ENCODE peak calls at places on chromosomes 16 and 17, in nine cellular contexts. R is IMR-90; M is GM10248; T is dorsolateral prefrontal cortex; C is osteocyte; L is right atrium auricular region; E is fibroblast of lung; Q is GM20000; I is CD8-positive, alpha-beta T cell. J is an unnamed sample.

GRCh38 chr16:59993101-59993500 is 1259.0 kb upstream of the GOT2 start:
- DNase-seq in Q (no peak), E (no peak), L (no peak), I (no peak), T (no peak), C (peak), R (no peak), M (no peak), J (no peak)

GRCh38 chr17:1490643-1491405 is 1.7 kb downstream of the MYO1C start:
- DNase-seq in Q (peak), T (peak), I (peak), R (no peak), C (no peak), L (peak), M (peak), E (peak), J (peak)

GRCh38 chr16:77805403-77805802 is 17.0 kb downstream of the VAT1L start:
- DNase-seq in C (no peak), M (no peak), T (no peak), R (no peak), E (no peak), I (no peak), L (no peak), Q (no peak), J (no peak)

GRCh38 chr17:64223931-64224657 is 39.0 kb downstream of the TEX2 start:
- DNase-seq in L (no peak), E (no peak), C (peak), I (no peak), M (no peak), R (no peak), Q (no peak), T (no peak), J (no peak)

GRCh38 chr16:50067290-50067853 is 1.6 kb downstream of the HEATR3 start:
- DNase-seq in M (peak), I (no peak), C (no peak), T (no peak), R (peak), Q (peak), E (peak), L (no peak), J (no peak)

GRCh38 chr16:56370836-56371235 is 54.5 kb downstream of the AMFR start:
- DNase-seq in I (no peak), M (no peak), R (peak), Q (no peak), E (peak), C (no peak), L (no peak), T (no peak), J (no peak)

GRCh38 chr17:27496005-27496404 is 39.8 kb downstream of the KSR1 start:
- DNase-seq in C (no peak), M (peak), R (no peak), Q (peak), E (no peak), I (no peak), L (no peak), T (no peak), J (no peak)

GRCh38 chr16:50326835-50327465 is 41.8 kb downstream of the BRD7 start:
- DNase-seq in E (peak), R (peak), C (no peak), I (peak), L (no peak), Q (peak), T (no peak), M (peak), J (no peak)

GRCh38 chr17:1511756-1512321 is 4.6 kb downstream of the INPP5K start:
- DNase-seq in E (peak), M (no peak), T (no peak), L (no peak), R (no peak), I (no peak), Q (no peak), C (no peak), J (no peak)

GRCh38 chr17:11318207-11318606 is 77.2 kb downstream of the SHISA6 start:
- DNase-seq in Q (no peak), T (no peak), C (peak), I (no peak), R (no peak), L (no peak), E (no peak), M (no peak), J (no peak)

GRCh38 chr17:66483946-66484345 is 181.5 kb downstream of the PRKCA start:
- DNase-seq in I (no peak), M (no peak), C (no peak), R (no peak), Q (no peak), T (no peak), E (no peak), L (no peak), J (no peak)

GRCh38 chr17:48095611-48096010 is 5.7 kb downstream of the CBX1 start:
- DNase-seq in C (no peak), T (no peak), Q (no peak), I (no peak), L (no peak), E (no peak), R (no peak), M (no peak), J (no peak)

GRCh38 chr17:2397247-2398171 is 3.4 kb downstream of the MNT start:
- DNase-seq in E (no peak), Q (no peak), R (no peak), T (no peak), L (no peak), C (no peak), I (no peak), M (no peak), J (no peak)

GRCh38 chr16:82368041-82368440 is 198.0 kb upstream of the MPHOSPH6 start:
- DNase-seq in Q (no peak), E (peak), I (no peak), T (peak), R (peak), C (no peak), M (no peak), L (no peak), J (no peak)

GRCh38 chr17:59506907-59507726 is 58.3 kb upstream of the DHX40 start:
- DNase-seq in L (peak), M (no peak), Q (no peak), I (no peak), C (no peak), T (no peak), E (peak), R (peak), J (no peak)

GRCh38 chr17:55625516-55625915 is 97.1 kb downstream of the TMEM100 start:
- DNase-seq in I (no peak), C (no peak), M (peak), T (no peak), R (no peak), E (no peak), Q (peak), L (no peak), J (no peak)

GRCh38 chr16:6428861-6429260 is 903.8 kb upstream of the RBFOX1 start:
- DNase-seq in M (no peak), I (no peak), L (no peak), T (no peak), C (no peak), E (no peak), R (no peak), Q (no peak), J (no peak)

GRCh38 chr17:74339537-74340195 is 13.6 kb downstream of the KIF19 start:
- DNase-seq in M (no peak), C (no peak), E (no peak), Q (no peak), I (no peak), T (no peak), R (no peak), L (no peak), J (no peak)

GRCh38 chr17:74267579-74267978 is 6.5 kb upstream of the DNAI2 start:
- DNase-seq in T (no peak), L (no peak), Q (no peak), C (no peak), M (no peak), I (no peak), R (no peak), E (no peak), J (no peak)

GRCh38 chr17:35842239-35842638 is 26.5 kb downstream of the HEATR9 start:
- DNase-seq in L (no peak), E (no peak), I (no peak), M (no peak), T (no peak), Q (no peak), R (no peak), C (no peak), J (no peak)

GRCh38 chr17:72294487-72294893 is 173.7 kb downstream of the SOX9 start:
- DNase-seq in M (no peak), E (no peak), Q (no peak), L (no peak), R (no peak), C (no peak), I (no peak), T (no peak), J (no peak)

GRCh38 chr17:79204261-79204660 is 129.6 kb downstream of the ENGASE start:
- DNase-seq in C (no peak), E (no peak), T (no peak), R (no peak), Q (no peak), I (no peak), M (no peak), L (no peak), J (no peak)

GRCh38 chr17:79202476-79202875 is 127.9 kb downstream of the ENGASE start:
- DNase-seq in T (no peak), L (no peak), M (no peak), C (no peak), Q (no peak), E (no peak), R (no peak), I (no peak), J (no peak)

GRCh38 chr17:79203657-79204056 is 129.0 kb downstream of the ENGASE start:
- DNase-seq in T (no peak), C (no peak), L (no peak), R (no peak), E (no peak), M (no peak), Q (no peak), I (no peak), J (no peak)

GRCh38 chr17:79201536-79202227 is 127.1 kb downstream of the ENGASE start:
- DNase-seq in I (no peak), T (no peak), M (no peak), C (no peak), E (no peak), Q (no peak), L (no peak), R (no peak), J (no peak)

DNA sequence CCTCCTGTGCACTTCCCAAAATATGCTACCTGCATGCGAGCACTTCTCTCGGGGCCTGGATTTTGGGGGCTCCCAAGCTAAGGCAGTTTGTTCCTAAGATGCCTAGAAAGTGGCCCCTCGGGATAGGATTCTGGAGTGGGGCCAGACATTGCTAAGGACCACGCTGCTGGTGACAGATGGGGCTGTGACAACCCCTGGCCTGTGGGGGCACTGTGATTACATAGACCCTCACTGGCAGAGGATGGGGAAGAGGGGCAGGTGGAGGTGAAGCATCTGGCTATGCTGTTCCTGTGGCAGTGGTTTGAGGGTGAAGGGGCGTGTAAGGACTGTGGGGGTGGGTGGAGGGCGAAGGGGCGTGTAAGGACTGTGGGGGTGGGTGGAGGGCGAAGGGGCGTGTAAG is 128.4 kb downstream of the ENGASE start:
- DNase-seq in T (no peak), Q (no peak), M (no peak), I (no peak), L (no peak), R (no peak), C (no peak), E (no peak), J (no peak)
- TF ChIP-seq CTCF in T (no peak), Q (no peak), M (no peak), I (no peak), L (no peak), R (no peak), C (no peak), E (no peak), J (peak)

GRCh38 chr17:39634384-39634871 is 2.5 kb upstream of the STARD3 start:
- DNase-seq in L (no peak), Q (peak), T (no peak), E (peak), C (no peak), M (no peak), R (peak), I (no peak), J (no peak)
- TF ChIP-seq CTCF in L (peak), Q (peak), T (peak), E (peak), C (peak), M (peak), R (peak), I (peak), J (peak)

DNA sequence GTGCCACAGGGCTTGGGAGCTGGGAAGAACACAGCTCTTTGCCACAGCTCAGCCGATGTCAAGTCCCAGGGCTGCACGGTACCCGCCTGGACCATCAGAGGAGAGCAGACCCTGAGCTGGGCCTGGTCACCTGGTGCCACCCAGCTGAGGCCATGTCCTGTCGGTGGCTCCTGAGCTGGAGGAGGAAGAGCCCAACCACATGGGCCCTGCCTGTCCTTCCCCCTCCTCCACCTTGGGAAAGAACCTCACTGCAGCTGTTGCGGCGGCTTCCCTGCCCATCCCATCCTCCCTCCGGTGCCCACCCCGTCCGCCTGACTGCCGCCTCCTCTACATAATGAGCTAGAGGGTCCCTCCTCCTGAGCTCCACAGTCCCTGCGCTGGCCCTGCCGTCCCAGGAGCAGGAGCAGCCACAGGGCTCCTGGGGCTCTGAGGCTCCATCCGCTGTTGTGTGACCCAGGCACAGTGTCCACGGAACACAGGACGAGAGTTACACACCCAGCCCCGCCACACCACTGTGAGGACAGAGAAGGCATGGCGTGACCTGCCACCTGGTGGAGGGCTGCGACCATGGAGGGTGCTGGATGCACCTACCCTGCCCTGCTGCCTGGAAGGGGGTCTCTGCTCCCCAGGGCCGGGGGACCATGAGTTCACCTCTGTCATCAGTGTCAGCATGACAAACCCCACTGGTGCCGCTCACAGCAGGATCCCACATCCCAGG is 21.4 kb upstream of the CHMP6 start:
- DNase-seq in C (no peak), T (peak), Q (peak), R (no peak), E (peak), M (peak), L (no peak), I (no peak), J (peak)
- TF ChIP-seq CTCF in C (peak), T (peak), Q (peak), R (peak), E (peak), M (peak), L (peak), I (peak), J (peak)

DNA sequence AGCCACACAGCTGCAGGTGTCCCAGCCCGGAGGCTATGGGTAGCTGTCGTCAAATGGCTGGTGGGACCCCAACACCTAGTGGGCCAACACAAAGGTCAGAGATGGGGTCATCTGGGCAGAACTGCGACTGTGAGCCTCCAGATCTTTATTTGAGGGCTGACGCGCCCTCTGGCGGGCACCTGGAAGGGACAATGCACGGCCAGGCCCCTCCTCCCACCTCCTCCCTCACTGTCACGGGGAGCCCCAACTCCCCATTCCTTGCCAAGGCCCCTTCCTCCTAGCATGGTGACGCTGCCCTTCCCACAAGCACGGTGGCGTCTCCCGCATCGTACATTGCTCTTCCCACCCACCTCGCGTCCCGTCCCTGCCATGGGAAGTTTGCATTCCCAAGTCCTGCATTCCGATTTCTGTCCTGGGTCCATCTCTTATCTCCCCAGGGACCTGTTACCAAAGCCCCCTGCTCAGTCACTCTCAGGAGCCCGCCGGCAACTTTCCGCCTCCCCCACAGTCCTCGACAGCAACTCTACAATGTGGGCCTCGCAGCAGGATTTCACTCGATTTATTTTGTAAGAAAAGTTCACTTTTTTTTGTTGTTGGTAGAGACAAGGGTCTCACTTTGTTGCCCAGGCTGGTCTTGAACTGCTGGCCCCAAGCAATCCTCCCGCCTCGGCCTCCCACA is 1.0 kb downstream of the TLE7 start:
- DNase-seq in L (no peak), T (no peak), C (no peak), M (peak), Q (peak), R (no peak), I (no peak), E (no peak), J (no peak)
- TF ChIP-seq CTCF in L (no peak), T (no peak), C (no peak), M (no peak), Q (peak), R (no peak), I (no peak), E (no peak), J (peak)

GRCh38 chr16:66930189-66930588 is 4.0 kb downstream of the CIAO2B start:
- DNase-seq in R (peak), L (no peak), C (no peak), T (no peak), M (no peak), E (peak), Q (no peak), I (no peak), J (no peak)

GRCh38 chr16:66927918-66928649 is 2.7 kb upstream of the RRAD start:
- DNase-seq in C (no peak), E (no peak), M (no peak), I (no peak), R (peak), Q (no peak), L (no peak), T (no peak), J (no peak)

GRCh38 chr16:66927012-66927436 is 1.7 kb upstream of the RRAD start:
- DNase-seq in R (peak), M (peak), T (no peak), L (no peak), C (no peak), E (peak), I (no peak), Q (peak), J (peak)

GRCh38 chr16:66926171-66926570 is 836 bp upstream of the RRAD start:
- DNase-seq in Q (peak), M (no peak), R (no peak), T (no peak), C (no peak), E (no peak), I (no peak), L (no peak), J (no peak)

DNA sequence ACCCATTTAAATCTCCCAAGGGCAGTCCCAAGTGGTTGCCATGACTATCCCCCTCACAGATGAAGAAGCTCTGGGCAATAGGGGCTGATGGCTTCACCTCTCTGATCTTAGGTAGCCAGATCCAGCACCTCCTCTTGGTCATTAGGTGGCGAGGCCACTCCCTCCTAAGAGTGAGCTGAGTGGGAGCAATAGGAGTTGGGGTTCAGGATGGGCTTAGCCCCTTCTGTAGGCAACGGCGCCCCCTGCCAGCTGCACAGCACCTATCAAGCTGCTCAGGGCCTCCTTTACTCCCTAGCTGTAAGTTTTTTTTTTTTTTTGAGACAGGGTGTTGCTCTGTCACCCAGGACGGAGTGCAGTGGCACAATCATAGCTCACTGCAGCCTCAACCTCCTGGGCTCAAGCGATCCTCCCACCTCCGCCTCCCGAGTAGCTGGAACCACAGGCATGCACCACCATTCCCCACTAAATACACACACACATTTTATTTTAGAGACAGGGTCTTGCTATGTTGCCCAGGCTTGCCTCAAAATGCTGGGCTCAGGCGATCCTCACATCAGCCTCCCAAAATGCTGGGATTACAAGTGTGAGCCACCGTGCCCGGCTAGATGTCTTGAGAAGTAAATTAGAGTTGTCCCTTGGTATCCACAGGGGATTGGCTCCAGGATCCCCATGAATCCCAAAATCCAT is 3.5 kb upstream of the RRAD start:
- DNase-seq in E (peak), M (no peak), T (no peak), C (no peak), R (peak), Q (peak), L (no peak), I (no peak), J (no peak)
- TF ChIP-seq CTCF in E (peak), M (peak), T (peak), C (peak), R (peak), Q (peak), L (no peak), I (peak), J (peak)

GRCh38 chr17:9220466-9221230 is 199.3 kb downstream of the NTN1 start:
- DNase-seq in M (no peak), E (no peak), I (no peak), T (peak), Q (no peak), R (no peak), C (no peak), L (no peak), J (no peak)
- TF ChIP-seq CTCF in M (no peak), E (no peak), I (no peak), T (no peak), Q (no peak), R (no peak), C (no peak), L (no peak), J (no peak)

GRCh38 chr16:88057656-88058055 is 106.4 kb downstream of the BANP start:
- DNase-seq in L (no peak), Q (no peak), I (no peak), M (no peak), R (no peak), T (no peak), E (no peak), C (no peak), J (no peak)
- TF ChIP-seq CTCF in L (no peak), Q (no peak), I (no peak), M (no peak), R (no peak), T (no peak), E (no peak), C (no peak), J (no peak)

GRCh38 chr17:65455972-65456343 is 105.5 kb downstream of the AXIN2 start:
- DNase-seq in C (no peak), I (no peak), L (no peak), Q (no peak), E (peak), T (no peak), R (peak), M (no peak), J (no peak)
- TF ChIP-seq CTCF in C (peak), I (no peak), L (peak), Q (no peak), E (peak), T (peak), R (peak), M (no peak), J (peak)

J was measured in GM06990.